ENCODE peak calls at places on chromosomes 2 and 18, in five cellular contexts. B, X, P, C and N are unnamed samples.

GRCh38 chr2:68745006-68745405 is 10.4 kb downstream of the ARHGAP25 start:
- DNase-seq in B (no peak), X (no peak), P (no peak), C (no peak), N (no peak)

GRCh38 chr2:174442546-174443510 is 44.0 kb downstream of the GPR155 start:
- DNase-seq in B (no peak), X (peak; percentile 83), P (no peak), C (peak; percentile 71), N (peak; percentile 75)

GRCh38 chr2:171592026-171592555 is 69.8 kb downstream of the CYBRD1 start:
- DNase-seq in B (no peak), X (no peak), P (no peak), C (no peak), N (no peak)

GRCh38 chr2:138213624-138214023 is 249.4 kb downstream of the HNMT start:
- DNase-seq in B (no peak), X (no peak), P (no peak), C (no peak), N (no peak)

GRCh38 chr2:124283090-124283489 is 258.0 kb downstream of the CNTNAP5 start:
- DNase-seq in B (no peak), X (no peak), P (no peak), C (no peak), N (no peak)

GRCh38 chr2:238351315-238351714 is 31.0 kb downstream of the TRAF3IP1 start:
- DNase-seq in B (no peak), X (no peak), P (no peak), C (no peak), N (no peak)

GRCh38 chr2:159658887-159659437 is 42.6 kb upstream of the BAZ2B start:
- DNase-seq in B (no peak), X (peak; percentile 52), P (no peak), C (no peak), N (peak; percentile 81)

GRCh38 chr2:7709907-7710306 is 792.7 kb downstream of the RNF144A start:
- DNase-seq in B (no peak), X (peak; percentile 55), P (no peak), C (no peak), N (no peak)

GRCh38 chr2:107730898-107731297 is 95.8 kb upstream of the RGPD4 start:
- DNase-seq in B (no peak), X (peak; percentile 6), P (no peak), C (no peak), N (no peak)

GRCh38 chr2:172081248-172082022 is 3.9 kb upstream of the DLX1 start:
- DNase-seq in B (no peak), X (no peak), P (no peak), C (no peak), N (no peak)

GRCh38 chr18:49921278-49922037 is 108.1 kb upstream of the ACAA2 start:
- DNase-seq in B (no peak), X (peak; percentile 59), P (no peak), C (no peak), N (peak; percentile 49)

GRCh38 chr2:42060718-42061619 is 13.1 kb downstream of the PKDCC start:
- DNase-seq in B (no peak), X (no peak), P (no peak), C (peak; percentile 46), N (no peak)

GRCh38 chr2:206471524-206472062 is 28.3 kb downstream of the ADAM23 start:
- DNase-seq in B (no peak), X (no peak), P (no peak), C (no peak), N (no peak)

GRCh38 chr18:22698711-22699110 is 234.4 kb upstream of the RBBP8 start:
- DNase-seq in B (no peak), X (peak; percentile 7), P (no peak), C (no peak), N (no peak)

GRCh38 chr2:230512955-230513748 is 97.2 kb downstream of the SP100 start:
- DNase-seq in B (no peak), X (no peak), P (no peak), C (no peak), N (no peak)

GRCh38 chr2:53787255-53787910 is 539 bp downstream of the ERLEC1 start:
- DNase-seq in B (peak; percentile 35), X (peak; percentile 44), P (no peak), C (peak; percentile 78), N (peak; percentile 62)

GRCh38 chr18:23593720-23594119 is 7.4 kb upstream of the NPC1 start:
- DNase-seq in B (no peak), X (peak; percentile 88), P (no peak), C (peak; percentile 84), N (peak; percentile 54)

GRCh38 chr2:25690058-25690457 is 16.7 kb upstream of the DTNB start:
- DNase-seq in B (no peak), X (no peak), P (no peak), C (peak; percentile 54), N (peak; percentile 7)

GRCh38 chr18:69230204-69230603 is 170.5 kb upstream of the DOK6 start:
- DNase-seq in B (no peak), X (no peak), P (no peak), C (no peak), N (no peak)

GRCh38 chr2:224263571-224264043 is 138.3 kb downstream of the FAM124B start:
- DNase-seq in B (no peak), X (peak; percentile 74), P (no peak), C (peak; percentile 28), N (peak; percentile 48)

GRCh38 chr2:121346407-121346806 is 61.4 kb upstream of the TFCP2L1 start:
- DNase-seq in B (no peak), X (no peak), P (no peak), C (no peak), N (no peak)

GRCh38 chr2:144759746-144760145 is 239.8 kb upstream of the ZEB2 start:
- DNase-seq in B (no peak), X (peak; percentile 34), P (no peak), C (no peak), N (no peak)

GRCh38 chr2:55948176-55948921 is 24.8 kb upstream of the EFEMP1 start:
- DNase-seq in B (no peak), X (peak; percentile 50), P (no peak), C (no peak), N (peak; percentile 47)

GRCh38 chr2:136424112-136424511 is 306.2 kb upstream of the CXCR4 start:
- DNase-seq in B (no peak), X (no peak), P (no peak), C (no peak), N (no peak)

GRCh38 chr2:47616506-47616905 is 166.4 kb upstream of the MSH6 start:
- DNase-seq in B (no peak), X (no peak), P (no peak), C (no peak), N (no peak)

GRCh38 chr2:234427081-234428058 is 69.5 kb downstream of the ARL4C start:
- DNase-seq in B (no peak), X (peak; percentile 97), P (no peak), C (peak; percentile 66), N (peak; percentile 66)

GRCh38 chr2:60899230-60899891 is 18.0 kb downstream of the REL start:
- DNase-seq in B (no peak), X (no peak), P (no peak), C (no peak), N (no peak)

GRCh38 chr18:31683106-31683505 is 1.3 kb downstream of the B4GALT6 start:
- DNase-seq in B (no peak), X (no peak), P (no peak), C (no peak), N (no peak)

GRCh38 chr2:171754254-171754939 is 67.1 kb downstream of the DYNC1I2 start:
- DNase-seq in B (no peak), X (no peak), P (no peak), C (peak; percentile 48), N (peak; percentile 10)

GRCh38 chr18:59272971-59273935 is at the start of gene RAX:
- DNase-seq in B (no peak), X (no peak), P (peak; percentile 43), C (peak; percentile 13), N (peak; percentile 30)
- H3K4me3 ChIP-seq in B (peak within 1 kb of the TSS; percentile 44), X (no peak within 1 kb of the TSS), P (no peak within 1 kb of the TSS), C (peak within 1 kb of the TSS; percentile 14), N (peak within 1 kb of the TSS; percentile 72)

GRCh38 chr2:119431155-119431975 is at the start of gene TMEM37:
- DNase-seq in B (peak; percentile 67), X (peak; percentile 47), P (peak; percentile 91), C (peak; percentile 79), N (peak; percentile 83)

GRCh38 chr2:119432882-119433522 is 1.3 kb downstream of the TMEM37 start:
- DNase-seq in B (no peak), X (no peak), P (no peak), C (no peak), N (no peak)

GRCh38 chr2:119433636-119434327 is 2.1 kb downstream of the TMEM37 start:
- DNase-seq in B (no peak), X (no peak), P (no peak), C (no peak), N (no peak)

GRCh38 chr2:119430023-119430498 is 1.6 kb upstream of the TMEM37 start:
- DNase-seq in B (no peak), X (no peak), P (no peak), C (no peak), N (no peak)

DNA sequence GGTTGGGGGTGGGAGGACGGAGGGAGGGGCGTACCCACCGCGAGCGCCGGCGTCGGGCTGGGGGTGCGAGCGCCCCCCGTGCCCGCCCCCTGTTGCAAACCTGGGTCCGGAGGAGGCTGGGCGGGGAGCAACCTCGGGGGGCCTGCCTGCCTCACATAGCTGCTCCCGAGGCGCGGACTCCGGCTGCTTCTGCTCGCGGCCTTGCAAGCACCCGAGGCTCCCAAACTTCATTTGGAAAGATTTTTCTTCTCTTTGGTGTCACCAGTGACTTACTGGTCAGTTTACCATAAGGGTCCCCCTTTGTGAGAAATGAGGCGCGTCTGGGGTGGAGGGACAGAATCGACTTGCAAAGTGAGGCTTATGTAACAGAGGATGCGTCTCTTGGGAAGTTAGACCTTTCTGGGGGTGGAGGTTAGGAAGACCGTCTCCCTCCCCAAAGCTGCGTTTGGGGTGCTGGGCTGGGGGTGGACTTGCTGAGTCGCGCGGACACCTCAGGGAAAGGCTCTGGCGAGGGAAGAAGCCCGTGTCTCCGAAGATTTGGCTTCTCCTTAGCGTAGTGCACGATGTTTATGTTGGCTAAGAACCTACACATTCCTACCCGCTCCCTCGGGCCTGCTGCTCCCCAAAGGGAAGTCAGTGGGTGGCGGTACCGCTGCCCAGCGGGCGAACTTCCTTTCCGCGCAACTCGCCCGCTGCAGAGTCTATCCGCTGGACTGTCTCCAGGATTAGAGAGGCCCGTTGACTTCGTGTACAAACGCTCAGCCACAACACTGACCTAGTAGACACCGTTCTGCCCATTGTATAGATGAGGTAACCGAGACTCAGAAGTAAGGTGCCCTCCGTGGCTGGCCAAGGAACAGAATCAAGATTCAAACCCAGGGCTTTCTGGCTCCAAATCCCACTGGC is 575 bp downstream of the TMEM37 start:
- DNase-seq in B (no peak), X (peak; percentile 48), P (peak; percentile 5), C (peak; percentile 21), N (peak; percentile 5)
- H3K9ac ChIP-seq in B (no peak overlapping the region), X (peak overlapping the region; percentile 54), P (no peak overlapping the region), C (peak overlapping the region; percentile 62), N (peak overlapping the region; percentile 85)

GRCh38 chr2:146847846-146848245 is 997.0 kb upstream of the ACVR2A start:
- DNase-seq in B (no peak), X (no peak), P (no peak), C (no peak), N (no peak)
- H3K4me3 ChIP-seq in B (no peak overlapping the region), X (no peak overlapping the region), P (no peak overlapping the region), C (no peak overlapping the region), N (no peak overlapping the region)

GRCh38 chr2:149329470-149330126 is 789 bp upstream of the LYPD6 start:
- DNase-seq in B (peak; percentile 13), X (peak; percentile 53), P (no peak), C (peak; percentile 81), N (peak; percentile 53)
- H3K9ac ChIP-seq in B (peak overlapping the region; percentile 56), X (peak overlapping the region; percentile 71), P (no peak overlapping the region), C (peak overlapping the region; percentile 29), N (peak overlapping the region; percentile 42)

GRCh38 chr18:48608581-48608980 is 69.8 kb downstream of the CTIF start:
- DNase-seq in B (no peak), X (no peak), P (no peak), C (no peak), N (no peak)
- H3K4me3 ChIP-seq in B (no peak overlapping the region), X (no peak overlapping the region), P (no peak overlapping the region), C (no peak overlapping the region), N (no peak overlapping the region)